ENCODE peak calls at places on chromosomes 1 and 21, in seven cellular contexts. R is H4; D is stimulated activated CD4-positive, alpha-beta T cell treated with anti-CD3 and anti-CD28 coated beads, Interleukin-15, amount 100 ng/mL, for 24 hours; H is activated naive CD8-positive, alpha-beta T cell treated with anti-CD3 and anti-CD28 coated beads for 36 hours; E is stimulated activated CD8-positive, alpha-beta memory T cell treated with anti-CD3 and anti-CD28 coated beads, Interleukin-15, amount 100 ng/mL, for 48 hours; Q is pancreas; P is Panc1. B is an unnamed sample.
A peak's percentile ranks its signal among the peaks of the same experiment; 100 is the strongest.

GRCh38 chr21:37365657-37366487 is 701 bp upstream of the DYRK1A start:
- DNase-seq in R (peak; percentile 35), D (peak; percentile 75), H (peak; percentile 72), E (peak; percentile 31), Q (peak; percentile 87), P (no peak), B (peak; percentile 68)

GRCh38 chr1:28091043-28091781 is 2.8 kb upstream of the EYA3 start:
- DNase-seq in R (peak; percentile 45), D (peak; percentile 88), H (peak; percentile 71), E (peak; percentile 48), Q (no peak), P (peak; percentile 74), B (peak; percentile 86)

GRCh38 chr1:77476460-77476859 is 194.6 kb downstream of the AK5 start:
- DNase-seq in R (no peak), D (no peak), H (no peak), E (no peak), Q (no peak), P (no peak), B (no peak)

GRCh38 chr1:10225573-10225972 is 15.2 kb downstream of the KIF1B start:
- DNase-seq in R (no peak), D (no peak), H (no peak), E (no peak), Q (no peak), P (no peak), B (no peak)

GRCh38 chr1:87017994-87018672 is 103.7 kb downstream of the HS2ST1 start:
- DNase-seq in R (no peak), D (no peak), H (no peak), E (no peak), Q (no peak), P (no peak), B (no peak)

GRCh38 chr1:156851779-156852413 is 7.0 kb downstream of the INSRR start:
- DNase-seq in R (no peak), D (no peak), H (no peak), E (no peak), Q (peak; percentile 97), P (no peak), B (no peak)

GRCh38 chr1:58003059-58003458 is 543.5 kb downstream of the OMA1 start:
- DNase-seq in R (no peak), D (no peak), H (no peak), E (no peak), Q (no peak), P (no peak), B (no peak)

GRCh38 chr1:153231800-153232199 is 14.4 kb downstream of the PRR9 start:
- DNase-seq in R (no peak), D (no peak), H (no peak), E (no peak), Q (no peak), P (no peak), B (no peak)

GRCh38 chr1:56517404-56518130 is 61.8 kb downstream of the PLPP3 start:
- DNase-seq in R (no peak), D (no peak), H (no peak), E (no peak), Q (no peak), P (no peak), B (no peak)

GRCh38 chr1:34312359-34312758 is 135.7 kb downstream of the C1orf94 start:
- DNase-seq in R (no peak), D (no peak), H (no peak), E (no peak), Q (no peak), P (no peak), B (no peak)

GRCh38 chr21:31526040-31526439 is 133.5 kb upstream of the SOD1 start:
- DNase-seq in R (peak; percentile 70), D (no peak), H (no peak), E (no peak), Q (no peak), P (no peak), B (no peak)

GRCh38 chr21:44878053-44878982 is 4.8 kb upstream of the PTTG1IP start:
- DNase-seq in R (no peak), D (no peak), H (no peak), E (no peak), Q (no peak), P (no peak), B (no peak)

GRCh38 chr1:8712413-8713229 is 104.8 kb downstream of the RERE start:
- DNase-seq in R (peak; percentile 91), D (no peak), H (no peak), E (no peak), Q (no peak), P (peak; percentile 73), B (no peak)

GRCh38 chr1:39919545-39919944 is 17.8 kb upstream of the MYCL start:
- DNase-seq in R (peak; percentile 54), D (peak; percentile 60), H (peak; percentile 53), E (no peak), Q (no peak), P (peak; percentile 45), B (peak; percentile 68)

GRCh38 chr21:45290948-45291612 is 3.4 kb upstream of the POFUT2 start:
- DNase-seq in R (no peak), D (no peak), H (no peak), E (no peak), Q (no peak), P (no peak), B (peak; percentile 8)

GRCh38 chr1:145740269-145740668 is 21.0 kb downstream of the CD160 start:
- DNase-seq in R (peak; percentile 84), D (no peak), H (no peak), E (no peak), Q (no peak), P (no peak), B (no peak)

GRCh38 chr21:46246345-46246744 is 17.8 kb upstream of the LSS start:
- DNase-seq in R (no peak), D (no peak), H (no peak), E (no peak), Q (no peak), P (no peak), B (no peak)

GRCh38 chr1:208600456-208600855 is 356.3 kb upstream of the PLXNA2 start:
- DNase-seq in R (no peak), D (no peak), H (no peak), E (no peak), Q (no peak), P (no peak), B (no peak)